ENCODE peak calls at places on chromosomes 13 and 19, in six cellular contexts. O, P, L, E, M and F are unnamed samples.

GRCh38 chr19:54412877-54413276 is 2.4 kb upstream of the TTYH1 start:
- DNase-seq in O (no peak), P (no peak), L (no peak), E (no peak), M (no peak), F (no peak)

GRCh38 chr13:94232161-94232560 is 247.3 kb downstream of the DCT start:
- DNase-seq in O (no peak), P (no peak), L (no peak), E (no peak), M (no peak), F (no peak)

GRCh38 chr19:38213911-38214625 is 10.0 kb downstream of the DPF1 start:
- DNase-seq in O (peak), P (no peak), L (peak), E (peak), M (peak), F (no peak)

GRCh38 chr19:3801412-3802096 is 15.4 kb upstream of the MATK start:
- DNase-seq in O (peak), P (no peak), L (no peak), E (no peak), M (peak), F (peak)

GRCh38 chr19:32687681-32688080 is 3.9 kb upstream of the NUDT19 start:
- DNase-seq in O (no peak), P (no peak), L (no peak), E (no peak), M (no peak), F (peak)

GRCh38 chr13:49996166-49996915 is 501 bp upstream of the TRIM13 start:
- DNase-seq in O (peak), P (no peak), L (peak), E (peak), M (peak), F (peak)

GRCh38 chr19:28422046-28422445 is 790.9 kb downstream of the UQCRFS1 start:
- DNase-seq in O (no peak), P (no peak), L (no peak), E (no peak), M (no peak), F (no peak)

GRCh38 chr13:46015374-46015773 is 37.2 kb downstream of the ZC3H13 start:
- DNase-seq in O (no peak), P (no peak), L (no peak), E (no peak), M (no peak), F (no peak)

GRCh38 chr19:7506385-7507328 is 9.2 kb upstream of the ZNF358 start:
- DNase-seq in O (peak), P (peak), L (no peak), E (no peak), M (no peak), F (peak)